ENCODE peak calls at places on chromosome 22, in nine cellular contexts. U is fibroblast of mammary gland, E is pancreas, O is fibroblast of lung, K is glutamatergic neuron, D is cardiac muscle cell, A is A549, P is spleen, Q is right atrium auricular region. F is an unnamed sample.

GRCh38 chr22:49930596-49931412 is 12.4 kb downstream of the CRELD2 start:
- DNase-seq in K (no peak), D (peak), O (peak), U (peak), Q (peak), P (no peak), E (peak), A (no peak), F (peak)

GRCh38 chr22:38901111-38901641 is 29.2 kb upstream of the CBX6 start:
- DNase-seq in A (no peak), Q (no peak), D (no peak), O (no peak), E (no peak), U (no peak), P (no peak), K (no peak), F (no peak)

GRCh38 chr22:49968831-49969661 is 8.5 kb downstream of the PIM3 start:
- DNase-seq in K (peak), U (no peak), D (no peak), E (peak), Q (no peak), A (no peak), O (no peak), P (peak), F (no peak)

GRCh38 chr22:46381142-46381541 is 45.6 kb downstream of the TRMU start:
- DNase-seq in E (no peak), O (peak), A (peak), U (no peak), P (no peak), D (no peak), K (no peak), Q (no peak), F (peak)

GRCh38 chr22:31647516-31647915 is 14.5 kb downstream of the PISD start:
- DNase-seq in A (no peak), U (peak), P (no peak), E (no peak), K (no peak), O (peak), D (no peak), Q (no peak), F (peak)

GRCh38 chr22:26377170-26377825 is 51.8 kb upstream of the ASPHD2 start:
- DNase-seq in E (no peak), D (no peak), P (no peak), U (no peak), O (no peak), K (no peak), Q (no peak), A (no peak), F (no peak)

GRCh38 chr22:44210721-44211120 is 30.0 kb downstream of the PARVG start:
- DNase-seq in E (no peak), Q (no peak), D (no peak), P (no peak), O (peak), A (no peak), U (peak), K (no peak), F (peak)

GRCh38 chr22:17869285-17870096 is 95.2 kb upstream of the BID start:
- DNase-seq in E (no peak), U (no peak), O (no peak), Q (no peak), P (no peak), K (no peak), D (no peak), A (no peak), F (no peak)

GRCh38 chr22:44963832-44964721 is 45.7 kb downstream of the PHF21B start:
- DNase-seq in D (no peak), U (no peak), Q (no peak), K (no peak), E (no peak), O (no peak), P (no peak), A (no peak), F (no peak)

GRCh38 chr22:50471962-50472361 is 2.9 kb downstream of the SBF1 start:
- DNase-seq in Q (no peak), K (no peak), E (no peak), D (no peak), O (no peak), P (no peak), A (no peak), U (no peak), F (no peak)

GRCh38 chr22:49701380-49702067 is 126.1 kb downstream of the BRD1 start:
- DNase-seq in A (no peak), U (no peak), Q (no peak), P (no peak), D (no peak), E (no peak), O (no peak), K (no peak), F (peak)

GRCh38 chr22:48065852-48066251 is 1303.4 kb downstream of the TBC1D22A start:
- DNase-seq in U (no peak), D (no peak), Q (no peak), O (no peak), P (no peak), K (no peak), A (no peak), E (no peak), F (no peak)

GRCh38 chr22:47355388-47355725 is 592.9 kb downstream of the TBC1D22A start:
- DNase-seq in U (no peak), P (no peak), O (no peak), K (no peak), E (no peak), Q (peak), D (no peak), A (no peak), F (no peak)

GRCh38 chr22:50296658-50297490 is 10.6 kb downstream of the PLXNB2 start:
- DNase-seq in D (no peak), K (no peak), E (no peak), P (no peak), U (no peak), Q (no peak), O (no peak), A (no peak), F (no peak)

GRCh38 chr22:42990131-42990838 is 24.7 kb downstream of the PACSIN2 start:
- DNase-seq in O (peak), U (peak), E (no peak), D (no peak), K (no peak), P (no peak), A (peak), Q (no peak), F (peak)
- TF ChIP-seq CTCF in O (peak), U (peak), E (no peak), D (peak), K (no peak), P (no peak), A (peak), Q (no peak), F (peak)

GRCh38 chr22:19577422-19577966 is 53.3 kb upstream of the CLDN5 start:
- DNase-seq in E (no peak), D (peak), A (no peak), O (no peak), Q (no peak), U (no peak), K (no peak), P (no peak), F (no peak)
- TF ChIP-seq CTCF in E (no peak), D (no peak), A (no peak), O (no peak), Q (no peak), U (no peak), K (no peak), P (no peak), F (no peak)

DNA sequence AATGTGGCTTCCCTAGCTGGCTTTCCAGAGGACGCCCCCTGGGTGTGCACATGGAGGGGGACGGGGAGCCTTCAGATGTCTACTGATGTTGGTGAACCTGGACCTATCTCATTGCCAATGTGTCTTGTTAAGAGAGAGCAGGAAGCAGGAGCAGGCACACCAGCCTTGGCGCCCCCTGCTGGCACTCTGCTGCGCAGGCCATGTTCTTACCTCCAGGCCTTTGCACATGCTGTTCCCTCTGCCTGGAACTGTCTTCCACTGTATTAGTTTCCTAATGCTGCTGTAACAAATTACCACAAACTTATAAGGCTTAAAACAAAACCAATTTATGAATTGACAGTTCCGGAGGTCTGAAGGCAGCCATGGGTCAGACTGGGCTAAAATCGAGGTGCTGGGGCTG is 23.6 kb upstream of the MN1 start:
- DNase-seq in U (peak), E (no peak), A (no peak), O (no peak), D (no peak), K (no peak), Q (no peak), P (no peak), F (no peak)
- TF ChIP-seq CTCF in U (peak), E (no peak), A (peak), O (peak), D (peak), K (peak), Q (no peak), P (no peak), F (no peak)

GRCh38 chr22:40157546-40157945 is 20.2 kb upstream of the TNRC6B start:
- DNase-seq in P (no peak), Q (no peak), D (no peak), K (no peak), A (no peak), E (no peak), U (no peak), O (no peak), F (no peak)

GRCh38 chr22:40153705-40154104 is 24.0 kb upstream of the TNRC6B start:
- DNase-seq in U (no peak), D (no peak), E (no peak), Q (no peak), P (no peak), O (no peak), A (no peak), K (no peak), F (no peak)

GRCh38 chr22:40161182-40161581 is 16.5 kb upstream of the TNRC6B start:
- DNase-seq in K (no peak), U (no peak), P (no peak), Q (no peak), E (no peak), D (no peak), O (no peak), A (no peak), F (no peak)

GRCh38 chr22:40153186-40153585 is 24.5 kb upstream of the TNRC6B start:
- DNase-seq in U (no peak), D (no peak), P (no peak), K (no peak), E (no peak), O (no peak), A (no peak), Q (no peak), F (no peak)

GRCh38 chr22:40156001-40156516 is 21.7 kb upstream of the TNRC6B start:
- DNase-seq in Q (no peak), K (no peak), A (peak), P (no peak), E (peak), U (peak), D (peak), O (peak), F (peak)
- TF ChIP-seq CTCF in Q (no peak), K (no peak), A (no peak), P (no peak), E (no peak), U (peak), D (peak), O (no peak), F (peak)

GRCh38 chr22:37259540-37260029 is 15.5 kb upstream of the RAC2 start:
- DNase-seq in K (no peak), Q (no peak), E (no peak), P (peak), U (peak), D (peak), A (peak), O (peak), F (peak)
- TF ChIP-seq CTCF in K (peak), Q (no peak), E (no peak), P (no peak), U (peak), D (peak), A (peak), O (peak), F (peak)

DNA sequence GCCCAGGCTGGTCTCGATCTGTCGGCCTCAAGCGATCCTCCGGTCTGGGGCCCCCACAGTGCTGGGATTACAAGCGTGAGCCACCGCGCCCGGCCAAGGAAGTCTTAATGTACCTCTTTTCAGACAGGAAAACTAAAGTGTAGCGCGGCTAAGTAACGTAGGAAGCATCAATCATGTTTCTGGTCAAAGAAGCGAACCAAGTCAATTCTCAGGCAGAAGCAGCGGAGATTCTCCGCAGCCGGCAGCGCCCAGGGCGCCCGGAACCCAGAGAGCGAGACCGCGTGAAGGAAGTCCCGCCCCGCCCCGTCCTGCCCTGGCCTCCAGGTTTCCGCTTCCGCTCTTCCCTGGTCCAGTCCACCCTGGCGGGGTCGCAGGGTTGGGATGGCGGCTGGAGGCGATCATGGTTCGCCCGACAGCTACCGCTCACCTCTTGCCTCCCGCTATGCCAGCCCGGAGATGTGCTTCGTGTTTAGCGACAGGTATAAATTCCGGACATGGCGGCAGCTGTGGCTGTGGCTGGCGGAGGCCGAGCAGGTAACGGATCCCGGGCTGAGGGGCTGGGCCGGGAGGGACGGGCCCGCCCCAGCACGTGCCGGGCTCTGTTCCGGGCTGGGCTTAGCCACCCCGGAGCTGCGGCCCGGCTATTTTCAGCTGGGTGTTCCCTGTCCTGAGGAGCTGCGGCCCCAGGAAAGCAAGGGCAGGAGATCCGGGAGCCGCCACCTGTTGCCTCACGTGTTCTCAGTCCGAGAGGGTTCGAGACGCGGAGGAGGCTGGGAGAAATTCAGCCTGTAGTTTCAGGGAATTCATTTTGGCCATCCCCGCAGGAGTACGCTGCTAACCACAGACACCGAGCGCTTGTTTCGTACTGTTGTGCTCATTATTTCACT is at the start of gene ADSL:
- DNase-seq in P (peak), O (peak), E (peak), Q (peak), A (peak), K (peak), D (peak), U (peak), F (peak)
- TF ChIP-seq CTCF in P (no peak), O (no peak), E (no peak), Q (no peak), A (no peak), K (no peak), D (no peak), U (no peak), F (no peak)

DNA sequence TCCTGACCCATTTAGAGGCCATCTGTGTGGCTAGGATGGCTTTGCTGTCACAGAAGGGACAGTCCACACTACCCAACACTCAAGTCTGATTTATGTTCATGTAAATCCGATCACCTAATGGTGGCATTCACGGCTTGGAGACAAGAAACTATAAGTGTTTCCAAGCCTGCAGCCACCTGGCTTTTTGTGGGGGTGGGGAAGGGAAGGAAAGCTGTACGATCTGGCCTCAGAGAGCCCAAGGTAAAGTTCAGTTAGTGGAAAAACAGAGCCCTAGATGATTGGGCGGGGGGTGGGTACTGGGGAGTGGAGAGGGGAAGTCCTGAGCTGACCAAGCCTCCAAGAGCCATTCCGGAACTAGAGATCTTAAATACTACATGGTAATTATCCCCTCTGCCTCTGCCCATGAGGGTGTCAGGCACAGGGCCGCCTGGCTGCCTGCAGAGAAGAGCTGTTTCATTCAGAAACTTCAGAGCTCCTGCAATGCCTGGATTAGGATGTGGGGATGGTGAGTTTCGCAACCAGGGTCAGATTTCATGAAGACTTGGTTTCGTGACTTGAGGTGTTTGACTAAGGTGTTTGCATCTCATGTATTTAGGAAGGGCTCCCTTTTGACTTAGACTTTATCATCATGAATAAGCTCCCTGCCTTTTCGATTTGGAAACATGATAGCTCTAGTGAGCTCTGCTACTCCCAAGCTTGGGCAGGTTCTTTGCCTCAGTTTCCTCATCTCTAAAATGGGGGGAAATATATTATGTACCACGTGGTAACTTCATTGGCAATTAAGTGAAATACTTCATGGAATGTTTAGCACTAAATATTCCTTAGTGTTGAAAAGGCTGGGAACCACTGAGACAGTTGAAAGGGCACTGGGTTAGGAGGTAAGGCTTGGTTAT is 9.0 kb downstream of the TIMP3 start:
- DNase-seq in K (no peak), Q (no peak), P (no peak), U (no peak), A (no peak), E (no peak), O (peak), D (peak), F (peak)
- TF ChIP-seq CTCF in K (no peak), Q (no peak), P (no peak), U (no peak), A (no peak), E (no peak), O (no peak), D (no peak), F (no peak)

GRCh38 chr22:29702931-29703594 is 16.7 kb upstream of the CABP7 start:
- DNase-seq in A (no peak), E (no peak), Q (no peak), K (no peak), O (no peak), D (no peak), U (no peak), P (no peak), F (no peak)

GRCh38 chr22:29705651-29706050 is 14.2 kb upstream of the CABP7 start:
- DNase-seq in U (no peak), O (no peak), E (no peak), D (no peak), Q (no peak), K (no peak), P (no peak), A (no peak), F (no peak)

GRCh38 chr22:29706493-29706892 is 13.3 kb upstream of the CABP7 start:
- DNase-seq in K (no peak), A (no peak), P (no peak), U (no peak), O (peak), E (no peak), D (no peak), Q (no peak), F (no peak)

GRCh38 chr22:29703595-29704195 is 16.1 kb upstream of the CABP7 start:
- DNase-seq in K (no peak), D (no peak), P (no peak), Q (no peak), O (no peak), U (no peak), A (no peak), E (no peak), F (no peak)

GRCh38 chr22:29704528-29705285 is 15.1 kb upstream of the CABP7 start:
- DNase-seq in Q (no peak), O (peak), P (no peak), E (no peak), A (no peak), D (no peak), U (peak), K (no peak), F (no peak)
- TF ChIP-seq CTCF in Q (no peak), O (peak), P (no peak), E (no peak), A (no peak), D (no peak), U (no peak), K (no peak), F (no peak)

DNA sequence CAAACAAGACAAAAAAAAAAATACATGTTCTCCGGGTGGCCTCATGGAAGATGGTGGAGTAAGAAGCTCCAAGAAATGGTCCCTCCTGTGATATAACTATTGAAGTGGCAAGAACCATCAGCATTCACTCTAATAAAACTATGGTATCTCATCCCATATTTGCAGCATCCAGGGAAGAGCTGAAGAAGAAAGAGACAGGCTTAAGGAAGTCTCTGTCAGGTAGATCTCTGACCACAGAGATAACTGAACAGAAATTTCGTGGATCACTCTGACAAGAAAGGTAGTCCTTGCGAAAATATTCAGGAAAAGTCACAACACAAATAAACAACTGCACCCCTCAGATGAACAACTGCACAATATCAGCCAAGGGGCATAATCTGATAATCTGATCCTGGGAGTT is 54.6 kb upstream of the IGLL5 start:
- DNase-seq in U (no peak), P (no peak), K (no peak), O (no peak), E (no peak), A (no peak), Q (no peak), D (no peak), F (no peak)
- TF ChIP-seq CTCF in U (no peak), P (no peak), K (no peak), O (no peak), E (no peak), A (no peak), Q (no peak), D (no peak), F (no peak)